ENCODE peak calls at places on chromosome 15, in eight cellular contexts. X, P, Q, T, J, N, V and A are unnamed samples.
A peak's percentile ranks its signal among the peaks of the same experiment; 100 is the strongest.

GRCh38 chr15:52290800-52291199 is 4.8 kb downstream of the MYO5C start:
- DNase-seq in P (no peak), X (no peak), V (no peak), Q (no peak), J (no peak), T (no peak), N (no peak), A (no peak)

GRCh38 chr15:66702035-66702769 is at the start of gene SMAD6:
- DNase-seq in J (peak; percentile 87), T (peak; percentile 95), N (peak; percentile 18), X (peak; percentile 98), V (peak; percentile 82), Q (peak; percentile 63), P (peak; percentile 71), A (peak; percentile 99)

GRCh38 chr15:31342381-31342780 is 15.7 kb downstream of the KLF13 start:
- DNase-seq in X (no peak), P (no peak), V (no peak), T (no peak), J (no peak), N (no peak), Q (no peak), A (no peak)

GRCh38 chr15:40937762-40938529 is 8.8 kb downstream of the DLL4 start:
- DNase-seq in N (no peak), V (no peak), J (no peak), T (no peak), X (no peak), P (no peak), Q (no peak), A (no peak)

GRCh38 chr15:42608767-42609488 is 33.5 kb downstream of the STARD9 start:
- DNase-seq in N (no peak), P (no peak), V (no peak), X (no peak), T (no peak), J (no peak), Q (no peak), A (no peak)

GRCh38 chr15:96355561-96356129 is 25.1 kb downstream of the NR2F2 start:
- DNase-seq in V (no peak), P (no peak), N (no peak), X (no peak), J (no peak), T (peak; percentile 38), Q (no peak), A (no peak)

GRCh38 chr15:77160562-77161481 is 89.9 kb upstream of the TSPAN3 start:
- DNase-seq in J (no peak), N (no peak), Q (peak; percentile 38), P (peak; percentile 3), V (no peak), T (no peak), X (no peak), A (no peak)

GRCh38 chr15:89664951-89665350 is 9.7 kb upstream of the KIF7 start:
- DNase-seq in P (peak; percentile 5), N (no peak), X (no peak), Q (no peak), J (no peak), V (no peak), T (no peak), A (no peak)

GRCh38 chr15:89088605-89089315 is 504 bp downstream of the ABHD2 start:
- DNase-seq in V (peak; percentile 30), N (no peak), X (peak; percentile 34), P (no peak), J (no peak), Q (no peak), T (peak; percentile 87), A (no peak)